ENCODE peak calls at places on chromosomes 13 and 19, in six cellular contexts. One of them, this sample, is unnamed. For H3K36me3, the result is how much of the 10 kb centered on the place peaks cover.

GRCh38 chr13:34748078-34748477 is 194.0 kb upstream of the NBEA start:
- DNase-seq in neural progenitor cell: no peak
- DNase-seq in cardiac muscle cell: peak
- DNase-seq in breast epithelium: no peak
- DNase-seq in upper lobe of left lung: no peak
- DNase-seq in H1: no peak
- DNase-seq in this sample: no peak

GRCh38 chr19:19410553-19411550 is 5.4 kb downstream of the GATAD2A start:
- DNase-seq in neural progenitor cell: no peak
- DNase-seq in cardiac muscle cell: no peak
- DNase-seq in breast epithelium: no peak
- DNase-seq in upper lobe of left lung: no peak
- DNase-seq in H1: no peak
- DNase-seq in this sample: no peak

GRCh38 chr13:71860547-71861131 is 6.4 kb downstream of the DACH1 start:
- DNase-seq in neural progenitor cell: no peak
- DNase-seq in cardiac muscle cell: no peak
- DNase-seq in breast epithelium: no peak
- DNase-seq in upper lobe of left lung: no peak
- DNase-seq in H1: no peak
- DNase-seq in this sample: no peak

GRCh38 chr19:4081441-4082129 is 14.9 kb upstream of the ZBTB7A start:
- DNase-seq in neural progenitor cell: no peak
- DNase-seq in cardiac muscle cell: peak
- DNase-seq in breast epithelium: no peak
- DNase-seq in upper lobe of left lung: no peak
- DNase-seq in H1: no peak
- DNase-seq in this sample: no peak

GRCh38 chr19:52685811-52686210 is 47.7 kb upstream of the ZNF83 start:
- DNase-seq in neural progenitor cell: no peak
- DNase-seq in cardiac muscle cell: no peak
- DNase-seq in breast epithelium: no peak
- DNase-seq in upper lobe of left lung: no peak
- DNase-seq in H1: no peak
- DNase-seq in this sample: no peak

GRCh38 chr13:101514695-101515275 is 62.3 kb downstream of the ITGBL1 start:
- DNase-seq in neural progenitor cell: peak
- DNase-seq in cardiac muscle cell: peak
- DNase-seq in breast epithelium: no peak
- DNase-seq in upper lobe of left lung: no peak
- DNase-seq in H1: no peak
- DNase-seq in this sample: no peak

GRCh38 chr13:39892731-39893293 is 237.3 kb downstream of the COG6 start:
- DNase-seq in neural progenitor cell: no peak
- DNase-seq in cardiac muscle cell: peak
- DNase-seq in breast epithelium: no peak
- DNase-seq in upper lobe of left lung: no peak
- DNase-seq in H1: no peak
- DNase-seq in this sample: no peak

GRCh38 chr19:10007811-10008211 is 2.5 kb downstream of the COL5A3 start:
- DNase-seq in neural progenitor cell: no peak
- DNase-seq in cardiac muscle cell: peak
- DNase-seq in breast epithelium: no peak
- DNase-seq in upper lobe of left lung: no peak
- DNase-seq in H1: no peak
- DNase-seq in this sample: no peak

GRCh38 chr19:12574036-12574435 is 22.8 kb upstream of the ZNF564 start:
- DNase-seq in neural progenitor cell: no peak
- DNase-seq in cardiac muscle cell: no peak
- DNase-seq in breast epithelium: no peak
- DNase-seq in upper lobe of left lung: no peak
- DNase-seq in H1: no peak
- DNase-seq in this sample: peak

GRCh38 chr13:113192902-113193301 is 15.6 kb downstream of the PCID2 start:
- DNase-seq in neural progenitor cell: no peak
- DNase-seq in cardiac muscle cell: peak
- DNase-seq in breast epithelium: no peak
- DNase-seq in upper lobe of left lung: no peak
- DNase-seq in H1: no peak
- DNase-seq in this sample: no peak

GRCh38 chr13:113192279-113192678 is 16.2 kb downstream of the PCID2 start:
- DNase-seq in neural progenitor cell: no peak
- DNase-seq in cardiac muscle cell: no peak
- DNase-seq in breast epithelium: no peak
- DNase-seq in upper lobe of left lung: no peak
- DNase-seq in H1: no peak
- DNase-seq in this sample: no peak

GRCh38 chr13:113195360-113195759 is 13.1 kb downstream of the PCID2 start:
- DNase-seq in neural progenitor cell: no peak
- DNase-seq in cardiac muscle cell: no peak
- DNase-seq in breast epithelium: no peak
- DNase-seq in upper lobe of left lung: no peak
- DNase-seq in H1: no peak
- DNase-seq in this sample: no peak

GRCh38 chr13:113202912-113203311 is 5.6 kb downstream of the PCID2 start:
- DNase-seq in neural progenitor cell: no peak
- DNase-seq in cardiac muscle cell: no peak
- DNase-seq in breast epithelium: no peak
- DNase-seq in upper lobe of left lung: no peak
- DNase-seq in H1: no peak
- DNase-seq in this sample: no peak

DNA sequence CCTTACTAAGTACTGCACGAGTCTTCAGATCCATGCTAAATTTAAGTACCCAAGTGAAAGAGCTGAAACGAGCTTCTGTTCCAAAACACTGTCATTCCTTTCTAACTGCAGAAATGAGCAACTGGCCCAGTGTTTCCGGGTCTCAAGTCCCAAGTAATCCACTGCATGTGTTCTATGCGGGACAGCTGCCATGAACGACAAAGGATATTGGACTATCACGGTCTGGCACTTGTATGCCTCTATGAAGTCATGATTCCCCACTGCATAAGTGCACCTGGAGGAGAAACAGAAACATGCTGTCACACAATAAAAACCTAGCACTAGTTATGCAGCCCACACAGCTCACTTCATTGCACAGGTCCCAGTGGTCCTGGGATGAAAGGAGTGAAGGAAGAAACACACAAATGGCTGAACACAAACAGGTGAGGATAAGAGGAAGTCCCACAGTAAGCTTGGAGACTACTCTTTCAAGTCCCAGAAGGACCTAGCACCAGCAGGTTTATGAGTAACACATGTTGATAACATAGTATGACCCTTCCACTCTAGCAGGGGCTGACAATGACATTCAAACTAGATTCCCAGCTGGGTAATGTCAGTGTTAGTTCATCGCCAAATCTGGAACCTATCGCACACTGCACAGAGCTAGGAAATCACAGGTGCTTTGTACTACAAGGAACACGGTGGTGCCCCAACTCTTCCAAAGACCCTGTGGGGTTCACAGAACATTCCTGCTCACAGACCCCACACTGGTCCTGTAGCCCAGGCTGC is 11.3 kb downstream of the PCID2 start:
- DNase-seq in neural progenitor cell: no peak
- DNase-seq in cardiac muscle cell: no peak
- DNase-seq in breast epithelium: no peak
- DNase-seq in upper lobe of left lung: no peak
- DNase-seq in H1: no peak
- DNase-seq in this sample: no peak
- H3K36me3 ChIP-seq in neural progenitor cell: under half
- H3K36me3 ChIP-seq in cardiac muscle cell: half or more
- H3K36me3 ChIP-seq in breast epithelium: under half
- H3K36me3 ChIP-seq in upper lobe of left lung: half or more
- H3K36me3 ChIP-seq in H1: half or more
- H3K36me3 ChIP-seq in this sample: under half

GRCh38 chr13:111295896-111296295 is 24.5 kb upstream of the TEX29 start:
- DNase-seq in neural progenitor cell: no peak
- DNase-seq in cardiac muscle cell: no peak
- DNase-seq in breast epithelium: no peak
- DNase-seq in upper lobe of left lung: no peak
- DNase-seq in H1: no peak
- DNase-seq in this sample: no peak
- H3K36me3 ChIP-seq in neural progenitor cell: under half
- H3K36me3 ChIP-seq in cardiac muscle cell: under half
- H3K36me3 ChIP-seq in breast epithelium: under half
- H3K36me3 ChIP-seq in upper lobe of left lung: under half
- H3K36me3 ChIP-seq in H1: under half
- H3K36me3 ChIP-seq in this sample: under half

GRCh38 chr19:54201980-54202379 is 1.3 kb downstream of the RPS9 start:
- DNase-seq in neural progenitor cell: no peak
- DNase-seq in cardiac muscle cell: peak
- DNase-seq in breast epithelium: no peak
- DNase-seq in upper lobe of left lung: no peak
- DNase-seq in H1: no peak
- DNase-seq in this sample: no peak
- H3K36me3 ChIP-seq in neural progenitor cell: under half
- H3K36me3 ChIP-seq in cardiac muscle cell: half or more
- H3K36me3 ChIP-seq in breast epithelium: under half
- H3K36me3 ChIP-seq in upper lobe of left lung: half or more
- H3K36me3 ChIP-seq in H1: half or more
- H3K36me3 ChIP-seq in this sample: under half

DNA sequence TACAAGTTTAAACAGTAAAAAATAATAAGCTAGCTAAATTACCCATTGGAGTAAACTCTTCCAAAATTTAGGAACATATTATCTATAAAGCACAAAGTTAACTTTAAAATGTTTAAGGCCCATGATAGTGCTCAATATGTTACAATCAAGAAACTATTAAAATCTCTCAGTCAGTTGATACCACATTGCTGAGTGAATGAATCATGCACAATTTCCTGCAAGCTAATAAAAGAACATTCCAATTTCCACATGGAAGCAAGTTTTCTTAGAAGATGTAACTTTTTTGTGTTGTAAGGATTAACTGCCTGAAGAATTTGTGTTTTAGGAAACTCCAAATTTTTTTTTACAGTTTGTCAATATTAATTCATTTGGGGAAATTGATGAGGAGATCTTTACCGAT is 666.6 kb downstream of the SLITRK1 start:
- DNase-seq in neural progenitor cell: no peak
- DNase-seq in cardiac muscle cell: peak
- DNase-seq in breast epithelium: no peak
- DNase-seq in upper lobe of left lung: no peak
- DNase-seq in H1: no peak
- DNase-seq in this sample: no peak
- H3K36me3 ChIP-seq in neural progenitor cell: under half
- H3K36me3 ChIP-seq in cardiac muscle cell: under half
- H3K36me3 ChIP-seq in breast epithelium: under half
- H3K36me3 ChIP-seq in upper lobe of left lung: under half
- H3K36me3 ChIP-seq in H1: under half
- H3K36me3 ChIP-seq in this sample: under half

DNA sequence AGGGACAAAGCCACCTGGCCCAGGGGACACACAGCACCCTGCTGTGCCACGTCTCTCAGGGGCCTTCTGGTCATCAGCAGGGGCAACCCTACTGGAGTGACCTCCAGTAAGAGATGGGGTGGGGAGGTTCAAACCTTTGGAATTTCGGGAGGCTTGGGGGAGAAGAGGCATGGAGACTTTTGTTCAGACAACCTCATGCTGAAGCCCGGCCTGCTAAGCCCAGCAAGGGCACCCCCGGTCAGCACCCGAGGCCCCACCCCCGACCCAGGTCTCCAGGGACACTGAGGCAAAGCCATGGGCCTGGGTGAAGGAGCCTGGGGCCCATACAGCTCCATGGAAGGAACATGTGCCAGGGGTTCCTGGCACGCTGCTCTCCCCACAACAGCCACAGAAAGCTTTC is 23.3 kb downstream of the ZNF787 start:
- DNase-seq in neural progenitor cell: no peak
- DNase-seq in cardiac muscle cell: no peak
- DNase-seq in breast epithelium: no peak
- DNase-seq in upper lobe of left lung: peak
- DNase-seq in H1: no peak
- DNase-seq in this sample: no peak
- H3K36me3 ChIP-seq in neural progenitor cell: under half
- H3K36me3 ChIP-seq in cardiac muscle cell: under half
- H3K36me3 ChIP-seq in breast epithelium: under half
- H3K36me3 ChIP-seq in upper lobe of left lung: half or more
- H3K36me3 ChIP-seq in H1: under half
- H3K36me3 ChIP-seq in this sample: under half

This sample was measured in mucosa of descending colon.